ENCODE peak calls at places on chromosomes 11 and 22, in six cellular contexts. B is astrocyte of the spinal cord, W is thoracic aorta, R is mucosa of descending colon, U is IMR-90, D is transverse colon. A is an unnamed sample.

GRCh38 chr22:50672471-50673230 is at the start of gene SHANK3:
- DNase-seq in B (no peak), W (no peak), R (no peak), U (no peak), D (no peak), A (no peak)

GRCh38 chr22:50271519-50271970 is 1.4 kb upstream of the MAPK11 start:
- DNase-seq in B (peak; percentile 64), W (no peak), R (peak; percentile 78), U (peak; percentile 38), D (peak; percentile 75), A (no peak)

GRCh38 chr22:33969052-33969451 is 48.8 kb upstream of the LARGE1 start:
- DNase-seq in B (no peak), W (no peak), R (no peak), U (no peak), D (no peak), A (no peak)

GRCh38 chr11:17845431-17845881 is 110.9 kb downstream of the KCNC1 start:
- DNase-seq in B (peak; percentile 82), W (no peak), R (no peak), U (peak; percentile 91), D (no peak), A (peak; percentile 80)

GRCh38 chr11:89161949-89162348 is 15.7 kb upstream of the TYR start:
- DNase-seq in B (no peak), W (no peak), R (no peak), U (no peak), D (no peak), A (no peak)

GRCh38 chr11:88357323-88358039 is 19.9 kb upstream of the CTSC start:
- DNase-seq in B (peak; percentile 44), W (no peak), R (no peak), U (peak; percentile 27), D (no peak), A (no peak)

GRCh38 chr11:77557553-77557952 is 32.2 kb upstream of the AQP11 start:
- DNase-seq in B (peak; percentile 19), W (no peak), R (peak; percentile 50), U (peak; percentile 9), D (no peak), A (no peak)

GRCh38 chr11:134231958-134232674 is 7.6 kb downstream of the VPS26B start:
- DNase-seq in B (no peak), W (no peak), R (no peak), U (no peak), D (no peak), A (no peak)

GRCh38 chr11:66462010-66462409 is 4.7 kb upstream of the PELI3 start:
- DNase-seq in B (no peak), W (no peak), R (no peak), U (no peak), D (no peak), A (no peak)

GRCh38 chr11:106077609-106078517 is at the start of gene AASDHPPT:
- DNase-seq in B (peak; percentile 68), W (no peak), R (peak; percentile 40), U (peak; percentile 29), D (no peak), A (peak; percentile 58)

GRCh38 chr11:26335903-26336302 is 4.0 kb downstream of the ANO3 start:
- DNase-seq in B (peak; percentile 18), W (no peak), R (no peak), U (no peak), D (no peak), A (peak; percentile 51)

GRCh38 chr11:12725863-12726666 is 51.8 kb downstream of the TEAD1 start:
- DNase-seq in B (peak; percentile 69), W (no peak), R (no peak), U (peak; percentile 79), D (no peak), A (peak; percentile 44)

GRCh38 chr11:89381094-89381493 is 110.1 kb downstream of the NOX4 start:
- DNase-seq in B (peak; percentile 95), W (peak; percentile 21), R (no peak), U (peak; percentile 98), D (no peak), A (peak; percentile 93)

GRCh38 chr11:8317164-8317563 is 53.5 kb upstream of the LMO1 start:
- DNase-seq in B (no peak), W (no peak), R (no peak), U (peak; percentile 5), D (no peak), A (no peak)

GRCh38 chr11:36478700-36479329 is 31.3 kb downstream of the TRAF6 start:
- DNase-seq in B (peak; percentile 72), W (no peak), R (peak; percentile 80), U (peak; percentile 59), D (peak; percentile 30), A (peak; percentile 72)

GRCh38 chr11:34154059-34154875 is 48.8 kb downstream of the NAT10 start:
- DNase-seq in B (no peak), W (no peak), R (no peak), U (no peak), D (no peak), A (no peak)

GRCh38 chr22:43993072-43993760 is 30.9 kb upstream of the PARVB start:
- DNase-seq in B (peak; percentile 61), W (no peak), R (peak; percentile 61), U (peak; percentile 64), D (peak; percentile 51), A (peak; percentile 43)

GRCh38 chr11:6655020-6655789 is 404 bp downstream of the DCHS1 start:
- DNase-seq in B (no peak), W (peak; percentile 56), R (no peak), U (no peak), D (no peak), A (no peak)

GRCh38 chr22:33076368-33076767 is 18.2 kb upstream of the SYN3 start:
- DNase-seq in B (peak; percentile 2), W (no peak), R (no peak), U (peak; percentile 7), D (no peak), A (peak; percentile 2)

GRCh38 chr11:69444381-69445130 is 36.9 kb upstream of the LINC01488 start:
- DNase-seq in B (peak; percentile 78), W (peak; percentile 10), R (peak; percentile 47), U (peak; percentile 93), D (peak; percentile 40), A (peak; percentile 90)

GRCh38 chr22:18152519-18152918 is 2.5 kb downstream of the USP18 start:
- DNase-seq in B (no peak), W (no peak), R (no peak), U (no peak), D (no peak), A (no peak)

GRCh38 chr22:20174785-20175596 is 24.1 kb upstream of the CCDC188 start:
- DNase-seq in B (no peak), W (no peak), R (no peak), U (peak; percentile 9), D (no peak), A (peak; percentile 45)

GRCh38 chr11:15216678-15217077 is 102.0 kb downstream of the INSC start:
- DNase-seq in B (no peak), W (no peak), R (no peak), U (no peak), D (no peak), A (no peak)

DNA sequence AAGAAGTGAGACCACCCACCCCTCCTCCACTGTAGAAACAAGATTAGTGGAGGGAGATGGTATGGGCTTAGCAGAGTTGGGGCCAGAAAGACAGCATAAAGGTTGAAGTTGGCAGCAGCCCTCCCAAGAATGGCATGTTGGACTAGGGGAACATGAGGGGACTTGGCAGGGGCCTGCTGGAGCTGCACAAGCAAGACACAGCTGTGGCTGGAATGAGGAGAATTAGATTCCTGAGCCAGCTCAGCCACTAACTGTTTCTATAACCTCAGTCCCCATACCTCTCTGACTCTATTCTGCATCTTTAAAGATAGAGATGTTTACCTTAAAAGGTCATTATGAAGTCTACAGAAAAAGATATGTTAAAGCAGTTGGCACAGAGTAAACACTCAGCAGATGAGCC is 13.2 kb downstream of the MAP6 start:
- DNase-seq in B (peak; percentile 45), W (no peak), R (no peak), U (peak; percentile 55), D (no peak), A (no peak)
- H3K4me3 ChIP-seq in B (no peak overlapping the region), W (no peak overlapping the region), R (no peak overlapping the region), U (no peak overlapping the region), D (no peak overlapping the region), A (no peak overlapping the region)

GRCh38 chr11:111064118-111064517 is 181.4 kb upstream of the POU2AF2 start:
- DNase-seq in B (peak; percentile 90), W (no peak), R (peak; percentile 6), U (peak; percentile 92), D (no peak), A (peak; percentile 76)

GRCh38 chr11:111066861-111067260 is 178.7 kb upstream of the POU2AF2 start:
- DNase-seq in B (peak; percentile 22), W (no peak), R (no peak), U (no peak), D (no peak), A (no peak)

GRCh38 chr11:111063711-111064110 is 181.8 kb upstream of the POU2AF2 start:
- DNase-seq in B (no peak), W (no peak), R (no peak), U (peak; percentile 42), D (no peak), A (peak; percentile 64)

GRCh38 chr11:111067994-111068393 is 177.5 kb upstream of the POU2AF2 start:
- DNase-seq in B (no peak), W (no peak), R (no peak), U (no peak), D (no peak), A (no peak)

GRCh38 chr11:111069076-111069475 is 176.4 kb upstream of the POU2AF2 start:
- DNase-seq in B (peak; percentile 86), W (no peak), R (no peak), U (peak; percentile 81), D (no peak), A (peak; percentile 80)
- TF ChIP-seq CTCF in B (peak; percentile 47), W (no peak), R (no peak), U (peak; percentile 62), D (no peak), A (peak; percentile 27)

GRCh38 chr11:67694875-67695555 is 20.6 kb upstream of the ALDH3B2 start:
- DNase-seq in B (no peak), W (no peak), R (no peak), U (no peak), D (no peak), A (no peak)
- H3K4me3 ChIP-seq in B (no peak overlapping the region), W (no peak overlapping the region), R (no peak overlapping the region), U (no peak overlapping the region), D (no peak overlapping the region), A (no peak overlapping the region)

DNA sequence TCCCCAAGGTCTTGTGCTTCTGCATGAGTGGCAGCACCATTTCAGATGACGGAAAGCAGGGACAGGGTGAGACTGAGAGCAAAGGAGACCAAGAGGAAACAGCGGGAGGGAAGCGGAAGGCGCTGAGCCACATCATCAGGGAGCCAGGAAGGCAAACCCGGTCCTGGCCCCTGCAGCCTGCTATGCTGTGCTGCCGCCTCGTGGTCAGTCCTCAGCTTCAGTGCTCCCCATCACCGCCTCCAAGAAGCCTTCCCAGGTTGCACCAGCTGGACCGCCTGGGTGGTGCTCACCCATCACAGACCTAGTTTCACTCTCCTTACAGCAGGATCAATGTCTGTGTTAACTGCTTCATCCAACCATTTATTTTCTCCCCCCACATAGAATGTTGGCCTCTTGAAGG is 73.0 kb upstream of the PHF21B start:
- DNase-seq in B (no peak), W (no peak), R (no peak), U (no peak), D (no peak), A (peak; percentile 26)
- TF ChIP-seq CTCF in B (peak; percentile 26), W (no peak), R (no peak), U (peak; percentile 43), D (no peak), A (peak; percentile 25)